ENCODE peak calls at places on chromosomes 5 and 9, in ten cellular contexts. One of them, this sample, is unnamed.

GRCh38 chr9:38284768-38285080 is 107.8 kb upstream of the ALDH1B1 start:
- DNase-seq in ascending aorta: no peak
- DNase-seq in CD4-positive, CD25-positive, alpha-beta regulatory T cell: no peak
- DNase-seq in neural progenitor cell: peak
- DNase-seq in AG04449: no peak
- DNase-seq in fibroblast of mammary gland: no peak
- DNase-seq in IMR-90: no peak
- DNase-seq in fibroblast of lung: no peak
- DNase-seq in tibial nerve: no peak
- DNase-seq in epithelial cell of esophagus: no peak
- DNase-seq in this sample: no peak

GRCh38 chr5:29990681-29991080 is 1202.8 kb upstream of the CDH6 start:
- DNase-seq in ascending aorta: no peak
- DNase-seq in CD4-positive, CD25-positive, alpha-beta regulatory T cell: no peak
- DNase-seq in neural progenitor cell: no peak
- DNase-seq in AG04449: no peak
- DNase-seq in fibroblast of mammary gland: no peak
- DNase-seq in IMR-90: no peak
- DNase-seq in fibroblast of lung: no peak
- DNase-seq in tibial nerve: no peak
- DNase-seq in epithelial cell of esophagus: no peak
- DNase-seq in this sample: no peak

GRCh38 chr9:136044207-136044970 is 50.7 kb downstream of the NACC2 start:
- DNase-seq in ascending aorta: peak
- DNase-seq in CD4-positive, CD25-positive, alpha-beta regulatory T cell: no peak
- DNase-seq in neural progenitor cell: no peak
- DNase-seq in AG04449: no peak
- DNase-seq in fibroblast of mammary gland: no peak
- DNase-seq in IMR-90: no peak
- DNase-seq in fibroblast of lung: no peak
- DNase-seq in tibial nerve: no peak
- DNase-seq in epithelial cell of esophagus: no peak
- DNase-seq in this sample: no peak

GRCh38 chr5:114010362-114010761 is 351.5 kb upstream of the KCNN2 start:
- DNase-seq in ascending aorta: no peak
- DNase-seq in CD4-positive, CD25-positive, alpha-beta regulatory T cell: no peak
- DNase-seq in neural progenitor cell: no peak
- DNase-seq in AG04449: peak
- DNase-seq in fibroblast of mammary gland: peak
- DNase-seq in IMR-90: peak
- DNase-seq in fibroblast of lung: peak
- DNase-seq in tibial nerve: no peak
- DNase-seq in epithelial cell of esophagus: peak
- DNase-seq in this sample: no peak

GRCh38 chr9:129823163-129823933 is 588 bp downstream of the TOR1A start:
- DNase-seq in ascending aorta: no peak
- DNase-seq in CD4-positive, CD25-positive, alpha-beta regulatory T cell: no peak
- DNase-seq in neural progenitor cell: peak
- DNase-seq in AG04449: no peak
- DNase-seq in fibroblast of mammary gland: peak
- DNase-seq in IMR-90: peak
- DNase-seq in fibroblast of lung: peak
- DNase-seq in tibial nerve: no peak
- DNase-seq in epithelial cell of esophagus: peak
- DNase-seq in this sample: no peak

GRCh38 chr5:58077387-58077786 is 382.5 kb downstream of the PLK2 start:
- DNase-seq in ascending aorta: no peak
- DNase-seq in CD4-positive, CD25-positive, alpha-beta regulatory T cell: no peak
- DNase-seq in neural progenitor cell: no peak
- DNase-seq in AG04449: no peak
- DNase-seq in fibroblast of mammary gland: no peak
- DNase-seq in IMR-90: no peak
- DNase-seq in fibroblast of lung: no peak
- DNase-seq in tibial nerve: no peak
- DNase-seq in epithelial cell of esophagus: no peak
- DNase-seq in this sample: no peak

GRCh38 chr5:122180863-122181519 is 51.6 kb downstream of the ZNF474 start:
- DNase-seq in ascending aorta: no peak
- DNase-seq in CD4-positive, CD25-positive, alpha-beta regulatory T cell: no peak
- DNase-seq in neural progenitor cell: no peak
- DNase-seq in AG04449: no peak
- DNase-seq in fibroblast of mammary gland: peak
- DNase-seq in IMR-90: peak
- DNase-seq in fibroblast of lung: peak
- DNase-seq in tibial nerve: no peak
- DNase-seq in epithelial cell of esophagus: peak
- DNase-seq in this sample: no peak

GRCh38 chr5:173907686-173908371 is 19.7 kb downstream of the CPEB4 start:
- DNase-seq in ascending aorta: no peak
- DNase-seq in CD4-positive, CD25-positive, alpha-beta regulatory T cell: no peak
- DNase-seq in neural progenitor cell: no peak
- DNase-seq in AG04449: no peak
- DNase-seq in fibroblast of mammary gland: peak
- DNase-seq in IMR-90: peak
- DNase-seq in fibroblast of lung: no peak
- DNase-seq in tibial nerve: no peak
- DNase-seq in epithelial cell of esophagus: peak
- DNase-seq in this sample: no peak

GRCh38 chr9:83472764-83473163 is 65.4 kb downstream of the FRMD3 start:
- DNase-seq in ascending aorta: no peak
- DNase-seq in CD4-positive, CD25-positive, alpha-beta regulatory T cell: no peak
- DNase-seq in neural progenitor cell: no peak
- DNase-seq in AG04449: no peak
- DNase-seq in fibroblast of mammary gland: no peak
- DNase-seq in IMR-90: no peak
- DNase-seq in fibroblast of lung: no peak
- DNase-seq in tibial nerve: no peak
- DNase-seq in epithelial cell of esophagus: no peak
- DNase-seq in this sample: no peak
- H3K4me3 ChIP-seq in ascending aorta: no peak
- H3K4me3 ChIP-seq in CD4-positive, CD25-positive, alpha-beta regulatory T cell: peak
- H3K4me3 ChIP-seq in neural progenitor cell: no peak
- H3K4me3 ChIP-seq in AG04449: no peak
- H3K4me3 ChIP-seq in fibroblast of mammary gland: no peak
- H3K4me3 ChIP-seq in IMR-90: no peak
- H3K4me3 ChIP-seq in fibroblast of lung: no peak
- H3K4me3 ChIP-seq in tibial nerve: no peak
- H3K4me3 ChIP-seq in epithelial cell of esophagus: no peak
- H3K4me3 ChIP-seq in this sample: no peak

GRCh38 chr9:137070906-137071275 is 534 bp upstream of the SAPCD2 start:
- DNase-seq in ascending aorta: no peak
- DNase-seq in CD4-positive, CD25-positive, alpha-beta regulatory T cell: no peak
- DNase-seq in neural progenitor cell: no peak
- DNase-seq in AG04449: no peak
- DNase-seq in fibroblast of mammary gland: no peak
- DNase-seq in IMR-90: no peak
- DNase-seq in fibroblast of lung: no peak
- DNase-seq in tibial nerve: peak
- DNase-seq in epithelial cell of esophagus: no peak
- DNase-seq in this sample: no peak

GRCh38 chr9:137070201-137070905 is at the start of gene SAPCD2:
- DNase-seq in ascending aorta: peak
- DNase-seq in CD4-positive, CD25-positive, alpha-beta regulatory T cell: peak
- DNase-seq in neural progenitor cell: peak
- DNase-seq in AG04449: no peak
- DNase-seq in fibroblast of mammary gland: peak
- DNase-seq in IMR-90: peak
- DNase-seq in fibroblast of lung: peak
- DNase-seq in tibial nerve: peak
- DNase-seq in epithelial cell of esophagus: peak
- DNase-seq in this sample: no peak

GRCh38 chr9:137069508-137070071 is 767 bp downstream of the SAPCD2 start:
- DNase-seq in ascending aorta: no peak
- DNase-seq in CD4-positive, CD25-positive, alpha-beta regulatory T cell: no peak
- DNase-seq in neural progenitor cell: peak
- DNase-seq in AG04449: no peak
- DNase-seq in fibroblast of mammary gland: no peak
- DNase-seq in IMR-90: no peak
- DNase-seq in fibroblast of lung: no peak
- DNase-seq in tibial nerve: no peak
- DNase-seq in epithelial cell of esophagus: no peak
- DNase-seq in this sample: no peak

GRCh38 chr9:137068539-137069507 is 1.5 kb downstream of the SAPCD2 start:
- DNase-seq in ascending aorta: no peak
- DNase-seq in CD4-positive, CD25-positive, alpha-beta regulatory T cell: no peak
- DNase-seq in neural progenitor cell: no peak
- DNase-seq in AG04449: no peak
- DNase-seq in fibroblast of mammary gland: no peak
- DNase-seq in IMR-90: no peak
- DNase-seq in fibroblast of lung: no peak
- DNase-seq in tibial nerve: no peak
- DNase-seq in epithelial cell of esophagus: no peak
- DNase-seq in this sample: no peak

DNA sequence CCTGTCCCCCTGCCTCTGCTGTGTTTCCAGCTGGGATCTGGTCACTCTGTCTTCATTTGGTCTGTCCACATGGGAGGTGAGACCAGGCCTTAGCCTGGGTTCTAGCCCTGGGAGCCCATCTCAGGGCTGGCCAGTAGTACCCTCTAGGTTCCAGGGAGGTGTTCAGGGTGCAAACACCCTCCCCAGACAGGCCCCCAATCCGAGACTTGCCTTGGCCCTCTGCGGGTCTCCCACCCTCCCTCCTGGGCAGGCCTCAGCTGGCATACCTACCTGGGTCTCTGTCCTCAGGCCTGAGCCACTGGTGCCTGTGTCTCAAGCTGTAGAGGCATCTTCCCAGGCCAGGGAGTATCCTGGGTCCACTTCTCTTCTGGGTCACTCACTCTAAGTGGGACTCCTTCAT is 925 bp upstream of the SAPCD2 start:
- DNase-seq in ascending aorta: no peak
- DNase-seq in CD4-positive, CD25-positive, alpha-beta regulatory T cell: no peak
- DNase-seq in neural progenitor cell: no peak
- DNase-seq in AG04449: no peak
- DNase-seq in fibroblast of mammary gland: no peak
- DNase-seq in IMR-90: no peak
- DNase-seq in fibroblast of lung: no peak
- DNase-seq in tibial nerve: no peak
- DNase-seq in epithelial cell of esophagus: no peak
- DNase-seq in this sample: no peak
- H3K4me3 ChIP-seq in ascending aorta: no peak
- H3K4me3 ChIP-seq in CD4-positive, CD25-positive, alpha-beta regulatory T cell: no peak
- H3K4me3 ChIP-seq in neural progenitor cell: peak
- H3K4me3 ChIP-seq in AG04449: no peak
- H3K4me3 ChIP-seq in fibroblast of mammary gland: no peak
- H3K4me3 ChIP-seq in IMR-90: no peak
- H3K4me3 ChIP-seq in fibroblast of lung: no peak
- H3K4me3 ChIP-seq in tibial nerve: no peak
- H3K4me3 ChIP-seq in epithelial cell of esophagus: no peak
- H3K4me3 ChIP-seq in this sample: no peak

GRCh38 chr9:96246267-96246671 is 55.7 kb downstream of the HSD17B3 start:
- DNase-seq in ascending aorta: no peak
- DNase-seq in CD4-positive, CD25-positive, alpha-beta regulatory T cell: no peak
- DNase-seq in neural progenitor cell: no peak
- DNase-seq in AG04449: no peak
- DNase-seq in fibroblast of mammary gland: no peak
- DNase-seq in IMR-90: no peak
- DNase-seq in fibroblast of lung: no peak
- DNase-seq in tibial nerve: no peak
- DNase-seq in epithelial cell of esophagus: no peak
- DNase-seq in this sample: no peak

GRCh38 chr9:96249746-96250145 is 52.2 kb downstream of the HSD17B3 start:
- DNase-seq in ascending aorta: no peak
- DNase-seq in CD4-positive, CD25-positive, alpha-beta regulatory T cell: no peak
- DNase-seq in neural progenitor cell: no peak
- DNase-seq in AG04449: no peak
- DNase-seq in fibroblast of mammary gland: no peak
- DNase-seq in IMR-90: no peak
- DNase-seq in fibroblast of lung: no peak
- DNase-seq in tibial nerve: no peak
- DNase-seq in epithelial cell of esophagus: peak
- DNase-seq in this sample: no peak

GRCh38 chr9:96253059-96253696 is 48.8 kb downstream of the HSD17B3 start:
- DNase-seq in ascending aorta: no peak
- DNase-seq in CD4-positive, CD25-positive, alpha-beta regulatory T cell: no peak
- DNase-seq in neural progenitor cell: no peak
- DNase-seq in AG04449: no peak
- DNase-seq in fibroblast of mammary gland: no peak
- DNase-seq in IMR-90: no peak
- DNase-seq in fibroblast of lung: no peak
- DNase-seq in tibial nerve: no peak
- DNase-seq in epithelial cell of esophagus: no peak
- DNase-seq in this sample: no peak

GRCh38 chr9:96255698-96256097 is 46.3 kb downstream of the HSD17B3 start:
- DNase-seq in ascending aorta: no peak
- DNase-seq in CD4-positive, CD25-positive, alpha-beta regulatory T cell: no peak
- DNase-seq in neural progenitor cell: no peak
- DNase-seq in AG04449: no peak
- DNase-seq in fibroblast of mammary gland: no peak
- DNase-seq in IMR-90: no peak
- DNase-seq in fibroblast of lung: no peak
- DNase-seq in tibial nerve: no peak
- DNase-seq in epithelial cell of esophagus: no peak
- DNase-seq in this sample: no peak

DNA sequence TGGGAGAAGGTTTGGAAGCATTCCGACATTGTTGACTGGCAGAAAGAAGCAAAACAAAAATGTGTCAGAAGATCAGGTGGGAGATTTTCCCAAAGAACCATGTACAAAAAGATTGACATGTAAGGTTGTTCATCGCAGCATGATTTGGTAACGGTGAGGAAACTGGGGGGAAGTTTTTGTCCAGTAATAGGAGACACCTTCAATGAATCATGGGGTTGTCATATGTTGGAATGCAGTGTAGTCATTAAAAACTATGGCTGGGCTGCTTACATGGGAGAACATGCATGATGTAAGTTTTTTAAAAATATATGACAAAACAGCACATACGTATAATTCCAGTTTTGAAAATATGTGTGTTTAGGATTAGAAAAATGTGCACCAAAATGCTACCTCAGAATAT is 50.5 kb downstream of the HSD17B3 start:
- DNase-seq in ascending aorta: no peak
- DNase-seq in CD4-positive, CD25-positive, alpha-beta regulatory T cell: no peak
- DNase-seq in neural progenitor cell: no peak
- DNase-seq in AG04449: no peak
- DNase-seq in fibroblast of mammary gland: peak
- DNase-seq in IMR-90: no peak
- DNase-seq in fibroblast of lung: no peak
- DNase-seq in tibial nerve: no peak
- DNase-seq in epithelial cell of esophagus: peak
- DNase-seq in this sample: no peak
- H3K4me3 ChIP-seq in ascending aorta: no peak
- H3K4me3 ChIP-seq in CD4-positive, CD25-positive, alpha-beta regulatory T cell: no peak
- H3K4me3 ChIP-seq in neural progenitor cell: no peak
- H3K4me3 ChIP-seq in AG04449: no peak
- H3K4me3 ChIP-seq in fibroblast of mammary gland: no peak
- H3K4me3 ChIP-seq in IMR-90: no peak
- H3K4me3 ChIP-seq in fibroblast of lung: no peak
- H3K4me3 ChIP-seq in tibial nerve: no peak
- H3K4me3 ChIP-seq in epithelial cell of esophagus: no peak
- H3K4me3 ChIP-seq in this sample: no peak

GRCh38 chr5:1316941-1317340 is 22.1 kb upstream of the TERT start:
- DNase-seq in ascending aorta: peak
- DNase-seq in CD4-positive, CD25-positive, alpha-beta regulatory T cell: no peak
- DNase-seq in neural progenitor cell: no peak
- DNase-seq in AG04449: no peak
- DNase-seq in fibroblast of mammary gland: no peak
- DNase-seq in IMR-90: no peak
- DNase-seq in fibroblast of lung: no peak
- DNase-seq in tibial nerve: no peak
- DNase-seq in epithelial cell of esophagus: no peak
- DNase-seq in this sample: no peak

GRCh38 chr5:1315018-1315708 is 20.3 kb upstream of the TERT start:
- DNase-seq in ascending aorta: peak
- DNase-seq in CD4-positive, CD25-positive, alpha-beta regulatory T cell: no peak
- DNase-seq in neural progenitor cell: no peak
- DNase-seq in AG04449: no peak
- DNase-seq in fibroblast of mammary gland: no peak
- DNase-seq in IMR-90: no peak
- DNase-seq in fibroblast of lung: no peak
- DNase-seq in tibial nerve: no peak
- DNase-seq in epithelial cell of esophagus: no peak
- DNase-seq in this sample: no peak

GRCh38 chr5:1314564-1314982 is 19.7 kb upstream of the TERT start:
- DNase-seq in ascending aorta: peak
- DNase-seq in CD4-positive, CD25-positive, alpha-beta regulatory T cell: no peak
- DNase-seq in neural progenitor cell: no peak
- DNase-seq in AG04449: no peak
- DNase-seq in fibroblast of mammary gland: no peak
- DNase-seq in IMR-90: no peak
- DNase-seq in fibroblast of lung: no peak
- DNase-seq in tibial nerve: no peak
- DNase-seq in epithelial cell of esophagus: no peak
- DNase-seq in this sample: no peak

GRCh38 chr5:1316588-1316902 is 21.7 kb upstream of the TERT start:
- DNase-seq in ascending aorta: no peak
- DNase-seq in CD4-positive, CD25-positive, alpha-beta regulatory T cell: no peak
- DNase-seq in neural progenitor cell: no peak
- DNase-seq in AG04449: no peak
- DNase-seq in fibroblast of mammary gland: no peak
- DNase-seq in IMR-90: no peak
- DNase-seq in fibroblast of lung: no peak
- DNase-seq in tibial nerve: no peak
- DNase-seq in epithelial cell of esophagus: no peak
- DNase-seq in this sample: no peak

GRCh38 chr5:1315709-1316587 is 21.1 kb upstream of the TERT start:
- DNase-seq in ascending aorta: peak
- DNase-seq in CD4-positive, CD25-positive, alpha-beta regulatory T cell: peak
- DNase-seq in neural progenitor cell: peak
- DNase-seq in AG04449: no peak
- DNase-seq in fibroblast of mammary gland: no peak
- DNase-seq in IMR-90: no peak
- DNase-seq in fibroblast of lung: peak
- DNase-seq in tibial nerve: no peak
- DNase-seq in epithelial cell of esophagus: peak
- DNase-seq in this sample: no peak
- H3K4me3 ChIP-seq in ascending aorta: no peak
- H3K4me3 ChIP-seq in CD4-positive, CD25-positive, alpha-beta regulatory T cell: peak
- H3K4me3 ChIP-seq in neural progenitor cell: no peak
- H3K4me3 ChIP-seq in AG04449: no peak
- H3K4me3 ChIP-seq in fibroblast of mammary gland: no peak
- H3K4me3 ChIP-seq in IMR-90: no peak
- H3K4me3 ChIP-seq in fibroblast of lung: no peak
- H3K4me3 ChIP-seq in tibial nerve: peak
- H3K4me3 ChIP-seq in epithelial cell of esophagus: peak
- H3K4me3 ChIP-seq in this sample: no peak